ENCODE peak calls at places on chromosome 17, in five cellular contexts. One of them, this sample, is unnamed.

GRCh38 chr17:74117999-74118421 is 85.5 kb upstream of the RPL38 start:
- DNase-seq in tibial artery: peak; percentile 25
- DNase-seq in right atrium auricular region: no peak
- DNase-seq in uterus: no peak
- DNase-seq in GM12865: no peak
- DNase-seq in this sample: no peak

GRCh38 chr17:30093463-30094147 is 23.0 kb upstream of the NSRP1 start:
- DNase-seq in right atrium auricular region: no peak
- DNase-seq in tibial artery: no peak
- DNase-seq in uterus: peak; percentile 22
- DNase-seq in GM12865: peak; percentile 65
- DNase-seq in this sample: no peak

GRCh38 chr17:3798273-3799180 is 2.5 kb downstream of the ITGAE start:
- DNase-seq in GM12865: peak; percentile 63
- DNase-seq in tibial artery: no peak
- DNase-seq in uterus: no peak
- DNase-seq in right atrium auricular region: no peak
- DNase-seq in this sample: no peak

GRCh38 chr17:45675012-45675411 is 109.1 kb upstream of the CRHR1 start:
- DNase-seq in GM12865: no peak
- DNase-seq in tibial artery: no peak
- DNase-seq in uterus: no peak
- DNase-seq in right atrium auricular region: no peak
- DNase-seq in this sample: no peak

GRCh38 chr17:45131616-45132301 is 556 bp downstream of the PLCD3 start:
- DNase-seq in tibial artery: peak; percentile 81
- DNase-seq in uterus: peak; percentile 67
- DNase-seq in right atrium auricular region: no peak
- DNase-seq in GM12865: peak; percentile 42
- DNase-seq in this sample: no peak

GRCh38 chr17:7856081-7856791 is 1.1 kb downstream of the NAA38 start:
- DNase-seq in tibial artery: peak; percentile 81
- DNase-seq in uterus: peak; percentile 62
- DNase-seq in GM12865: peak; percentile 71
- DNase-seq in right atrium auricular region: no peak
- DNase-seq in this sample: no peak

GRCh38 chr17:7477392-7478275 is 1.8 kb downstream of the ZBTB4 start:
- DNase-seq in uterus: no peak
- DNase-seq in tibial artery: peak; percentile 85
- DNase-seq in GM12865: no peak
- DNase-seq in right atrium auricular region: peak; percentile 73
- DNase-seq in this sample: no peak

GRCh38 chr17:10992097-10992496 is 154.2 kb upstream of the PIRT start:
- DNase-seq in uterus: no peak
- DNase-seq in tibial artery: no peak
- DNase-seq in right atrium auricular region: no peak
- DNase-seq in GM12865: no peak
- DNase-seq in this sample: no peak

GRCh38 chr17:66747561-66748275 is 87.2 kb upstream of the CACNG5 start:
- DNase-seq in GM12865: no peak
- DNase-seq in tibial artery: peak; percentile 42
- DNase-seq in right atrium auricular region: no peak
- DNase-seq in uterus: no peak
- DNase-seq in this sample: no peak

GRCh38 chr17:3962217-3963069 is 1.8 kb downstream of the ATP2A3 start:
- DNase-seq in tibial artery: no peak
- DNase-seq in right atrium auricular region: no peak
- DNase-seq in uterus: no peak
- DNase-seq in GM12865: no peak
- DNase-seq in this sample: no peak

GRCh38 chr17:74446551-74447500 is 14.9 kb downstream of the GPRC5C start:
- DNase-seq in tibial artery: peak; percentile 99
- DNase-seq in right atrium auricular region: peak; percentile 79
- DNase-seq in uterus: peak; percentile 68
- DNase-seq in GM12865: no peak
- DNase-seq in this sample: no peak

GRCh38 chr17:42312285-42313130 is 24.2 kb downstream of the STAT5A start:
- DNase-seq in right atrium auricular region: peak; percentile 88
- DNase-seq in tibial artery: peak; percentile 95
- DNase-seq in GM12865: peak; percentile 84
- DNase-seq in uterus: peak; percentile 86
- DNase-seq in this sample: no peak

GRCh38 chr17:14202388-14203166 is 34.1 kb downstream of the CDRT15 start:
- DNase-seq in tibial artery: no peak
- DNase-seq in right atrium auricular region: no peak
- DNase-seq in uterus: no peak
- DNase-seq in GM12865: no peak
- DNase-seq in this sample: no peak

GRCh38 chr17:14205380-14205779 is 31.3 kb downstream of the CDRT15 start:
- DNase-seq in right atrium auricular region: no peak
- DNase-seq in uterus: no peak
- DNase-seq in tibial artery: no peak
- DNase-seq in GM12865: no peak
- DNase-seq in this sample: no peak

GRCh38 chr17:14203392-14203791 is 33.3 kb downstream of the CDRT15 start:
- DNase-seq in tibial artery: no peak
- DNase-seq in uterus: no peak
- DNase-seq in right atrium auricular region: no peak
- DNase-seq in GM12865: no peak
- DNase-seq in this sample: no peak

GRCh38 chr17:14204546-14204945 is 32.1 kb downstream of the CDRT15 start:
- DNase-seq in GM12865: no peak
- DNase-seq in right atrium auricular region: no peak
- DNase-seq in tibial artery: no peak
- DNase-seq in uterus: no peak
- DNase-seq in this sample: no peak

GRCh38 chr17:14204084-14204483 is 32.6 kb downstream of the CDRT15 start:
- DNase-seq in GM12865: no peak
- DNase-seq in right atrium auricular region: no peak
- DNase-seq in uterus: no peak
- DNase-seq in tibial artery: no peak
- DNase-seq in this sample: no peak
- TF ChIP-seq CTCF in GM12865: no peak
- TF ChIP-seq CTCF in right atrium auricular region: no peak
- TF ChIP-seq CTCF in uterus: no peak
- TF ChIP-seq CTCF in tibial artery: no peak
- TF ChIP-seq CTCF in this sample: no peak

GRCh38 chr17:63533433-63534077 is 10.4 kb downstream of the KCNH6 start:
- DNase-seq in right atrium auricular region: no peak
- DNase-seq in GM12865: no peak
- DNase-seq in tibial artery: no peak
- DNase-seq in uterus: no peak
- DNase-seq in this sample: no peak
- H3K4me3 ChIP-seq in right atrium auricular region: no peak overlapping the region
- H3K4me3 ChIP-seq in GM12865: no peak overlapping the region
- H3K4me3 ChIP-seq in tibial artery: no peak overlapping the region
- H3K4me3 ChIP-seq in uterus: no peak overlapping the region
- H3K4me3 ChIP-seq in this sample: no peak overlapping the region

DNA sequence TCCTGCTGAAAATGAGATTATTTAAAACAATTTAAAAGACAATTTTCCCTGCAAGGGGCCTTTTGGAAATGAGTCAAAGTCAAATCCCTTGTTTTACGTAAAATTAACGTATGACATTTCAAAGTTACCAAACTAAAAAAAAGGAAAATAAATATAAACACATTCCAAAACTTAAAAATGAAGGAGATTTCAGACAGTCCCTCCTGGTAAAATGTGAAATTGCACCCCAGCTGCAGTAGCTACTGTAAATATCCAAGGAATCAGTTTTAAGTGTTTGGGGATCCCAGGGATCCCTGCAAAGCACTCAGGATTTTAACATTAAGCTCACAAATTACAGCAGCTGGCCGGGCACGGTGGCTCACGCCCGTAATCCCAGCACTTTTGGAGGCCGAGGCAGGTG is 63.3 kb downstream of the NXN start:
- DNase-seq in right atrium auricular region: no peak
- DNase-seq in uterus: no peak
- DNase-seq in tibial artery: no peak
- DNase-seq in GM12865: no peak
- DNase-seq in this sample: no peak
- TF ChIP-seq CTCF in right atrium auricular region: no peak
- TF ChIP-seq CTCF in uterus: no peak
- TF ChIP-seq CTCF in tibial artery: no peak
- TF ChIP-seq CTCF in GM12865: no peak
- TF ChIP-seq CTCF in this sample: no peak

GRCh38 chr17:2755941-2756724 is 6.7 kb upstream of the CCDC92B start:
- DNase-seq in right atrium auricular region: no peak
- DNase-seq in tibial artery: no peak
- DNase-seq in GM12865: no peak
- DNase-seq in uterus: no peak
- DNase-seq in this sample: no peak
- H3K4me3 ChIP-seq in right atrium auricular region: peak overlapping the region; percentile 52
- H3K4me3 ChIP-seq in tibial artery: peak overlapping the region; percentile 7
- H3K4me3 ChIP-seq in GM12865: no peak overlapping the region
- H3K4me3 ChIP-seq in uterus: no peak overlapping the region
- H3K4me3 ChIP-seq in this sample: no peak overlapping the region

GRCh38 chr17:77827039-77827438 is 131.5 kb upstream of the TNRC6C start:
- DNase-seq in right atrium auricular region: no peak
- DNase-seq in tibial artery: peak; percentile 48
- DNase-seq in uterus: no peak
- DNase-seq in GM12865: no peak
- DNase-seq in this sample: no peak

GRCh38 chr17:77827461-77827968 is 131.0 kb upstream of the TNRC6C start:
- DNase-seq in tibial artery: peak; percentile 32
- DNase-seq in right atrium auricular region: no peak
- DNase-seq in uterus: no peak
- DNase-seq in GM12865: no peak
- DNase-seq in this sample: no peak

GRCh38 chr17:77824780-77825280 is 133.7 kb upstream of the TNRC6C start:
- DNase-seq in right atrium auricular region: no peak
- DNase-seq in GM12865: no peak
- DNase-seq in uterus: no peak
- DNase-seq in tibial artery: peak; percentile 16
- DNase-seq in this sample: no peak

GRCh38 chr17:77825621-77826020 is 132.9 kb upstream of the TNRC6C start:
- DNase-seq in right atrium auricular region: no peak
- DNase-seq in tibial artery: peak; percentile 39
- DNase-seq in uterus: no peak
- DNase-seq in GM12865: no peak
- DNase-seq in this sample: no peak

DNA sequence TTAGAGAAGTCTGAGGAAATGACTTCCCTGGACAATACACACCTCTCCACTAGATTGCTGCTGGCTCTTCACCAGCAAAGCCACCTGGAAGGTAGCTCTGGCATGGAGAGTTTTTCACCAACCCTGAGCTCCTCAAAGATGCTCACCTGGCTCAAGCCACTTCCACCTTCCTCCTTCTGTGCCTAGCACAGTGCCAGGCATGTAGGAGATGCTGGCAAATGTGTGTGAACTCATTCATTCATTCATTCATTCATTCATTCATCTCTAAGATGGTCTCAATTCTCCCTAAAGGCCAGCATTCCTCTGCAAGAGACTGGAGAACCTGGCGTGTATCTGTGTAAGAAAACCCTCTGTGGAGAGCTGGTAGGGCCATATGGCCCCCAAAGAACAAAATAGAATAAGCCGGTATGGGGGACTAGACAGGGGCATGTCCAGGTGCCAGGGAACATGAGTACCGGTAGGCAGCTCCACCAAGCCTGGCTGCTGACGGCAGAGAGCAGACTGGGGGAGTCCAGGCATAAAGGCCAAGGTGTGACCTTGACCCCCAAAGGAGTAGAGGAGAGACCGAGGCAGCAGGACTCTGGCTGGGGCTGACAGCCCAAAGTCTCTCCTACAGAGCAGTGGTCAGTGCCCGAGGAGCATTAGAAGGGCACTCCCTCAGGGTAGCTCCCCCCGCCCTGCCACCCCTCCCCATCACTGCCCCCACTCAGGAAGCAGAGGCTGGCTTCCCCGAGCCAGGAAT is 132.2 kb upstream of the TNRC6C start:
- DNase-seq in right atrium auricular region: no peak
- DNase-seq in uterus: no peak
- DNase-seq in tibial artery: peak; percentile 47
- DNase-seq in GM12865: no peak
- DNase-seq in this sample: no peak
- TF ChIP-seq CTCF in right atrium auricular region: no peak
- TF ChIP-seq CTCF in uterus: no peak
- TF ChIP-seq CTCF in tibial artery: no peak
- TF ChIP-seq CTCF in GM12865: no peak
- TF ChIP-seq CTCF in this sample: no peak

GRCh38 chr17:64778102-64778366 is 115.9 kb upstream of the SMURF2 start:
- DNase-seq in tibial artery: no peak
- DNase-seq in right atrium auricular region: no peak
- DNase-seq in uterus: no peak
- DNase-seq in GM12865: no peak
- DNase-seq in this sample: no peak
- H3K4me3 ChIP-seq in tibial artery: peak overlapping the region; percentile 26
- H3K4me3 ChIP-seq in right atrium auricular region: peak overlapping the region; percentile 57
- H3K4me3 ChIP-seq in uterus: no peak overlapping the region
- H3K4me3 ChIP-seq in GM12865: peak overlapping the region; percentile 6
- H3K4me3 ChIP-seq in this sample: peak overlapping the region; percentile 37